ENCODE peak calls at places on chromosomes 5 and 9, in six cellular contexts. N, D, U, S, A and I are unnamed samples.
A peak's percentile ranks its signal among the peaks of the same experiment; 100 is the strongest.

GRCh38 chr5:173010547-173011464 is 27.2 kb downstream of the ATP6V0E1 start:
- DNase-seq in A (peak; percentile 46), U (peak; percentile 40), N (peak; percentile 23), D (no peak), S (no peak), I (peak; percentile 17)

GRCh38 chr9:109815366-109815947 is 35.5 kb downstream of the PALM2AKAP2 start:
- DNase-seq in U (no peak), S (no peak), A (no peak), N (peak; percentile 50), D (no peak), I (peak; percentile 38)

GRCh38 chr9:130780865-130781504 is 54.1 kb upstream of the ABL1 start:
- DNase-seq in U (no peak), D (no peak), N (peak; percentile 89), A (no peak), S (no peak), I (no peak)

GRCh38 chr9:30382271-30382670 is 2002.2 kb upstream of the ACO1 start:
- DNase-seq in D (no peak), U (no peak), A (no peak), S (no peak), N (no peak), I (peak; percentile 17)

GRCh38 chr5:100550531-100551036 is 15.4 kb downstream of the FAM174A start:
- DNase-seq in A (no peak), U (no peak), D (no peak), S (peak; percentile 4), N (no peak), I (peak; percentile 42)

GRCh38 chr9:6782981-6783380 is 25.2 kb downstream of the KDM4C start:
- DNase-seq in N (no peak), U (no peak), D (no peak), A (no peak), S (no peak), I (no peak)

GRCh38 chr9:128493424-128493823 is 11.1 kb upstream of the GLE1 start:
- DNase-seq in U (no peak), S (no peak), A (no peak), N (no peak), D (no peak), I (no peak)

GRCh38 chr9:88530051-88530450 is 4.9 kb upstream of the NXNL2 start:
- DNase-seq in N (peak; percentile 72), D (no peak), U (no peak), A (no peak), S (no peak), I (peak; percentile 17)

GRCh38 chr5:146072595-146072994 is 32.8 kb downstream of the PLAC8L1 start:
- DNase-seq in D (no peak), S (no peak), A (no peak), N (no peak), U (no peak), I (peak; percentile 47)

GRCh38 chr5:146751054-146751453 is 127.5 kb downstream of the PPP2R2B start:
- DNase-seq in S (no peak), U (no peak), D (no peak), A (no peak), N (no peak), I (peak; percentile 69)

GRCh38 chr5:31664566-31664965 is 25.6 kb downstream of the PDZD2 start:
- DNase-seq in N (no peak), D (no peak), S (peak; percentile 31), A (no peak), U (no peak), I (peak; percentile 25)